ENCODE peak calls at places on chromosomes 16 and 17, in four cellular contexts. One of them, this sample, is unnamed.

GRCh38 chr17:2374549-2375285 is 26.1 kb downstream of the MNT start:
- DNase-seq in activated gamma-delta T cell treated with anti-CD3 and anti-CD28 coated beads, Interleukin-2, amount 50 U/mL, for 16 hours: no peak
- DNase-seq in activated CD8-positive, alpha-beta memory T cell treated with anti-CD3 and anti-CD28 coated beads for 4 hours: no peak
- DNase-seq in BE2C: no peak
- DNase-seq in this sample: no peak

GRCh38 chr16:51971184-51971583 is 575.8 kb downstream of the TOX3 start:
- DNase-seq in activated gamma-delta T cell treated with anti-CD3 and anti-CD28 coated beads, Interleukin-2, amount 50 U/mL, for 16 hours: no peak
- DNase-seq in activated CD8-positive, alpha-beta memory T cell treated with anti-CD3 and anti-CD28 coated beads for 4 hours: no peak
- DNase-seq in BE2C: peak; percentile 65
- DNase-seq in this sample: no peak

GRCh38 chr17:39996789-39997188 is 16.2 kb downstream of the PSMD3 start:
- DNase-seq in activated gamma-delta T cell treated with anti-CD3 and anti-CD28 coated beads, Interleukin-2, amount 50 U/mL, for 16 hours: no peak
- DNase-seq in activated CD8-positive, alpha-beta memory T cell treated with anti-CD3 and anti-CD28 coated beads for 4 hours: no peak
- DNase-seq in BE2C: no peak
- DNase-seq in this sample: no peak

GRCh38 chr16:56910654-56911539 is 21.0 kb upstream of the HERPUD1 start:
- DNase-seq in activated gamma-delta T cell treated with anti-CD3 and anti-CD28 coated beads, Interleukin-2, amount 50 U/mL, for 16 hours: no peak
- DNase-seq in activated CD8-positive, alpha-beta memory T cell treated with anti-CD3 and anti-CD28 coated beads for 4 hours: no peak
- DNase-seq in BE2C: no peak
- DNase-seq in this sample: no peak

GRCh38 chr16:4261557-4262172 is 11.2 kb downstream of the TFAP4 start:
- DNase-seq in activated gamma-delta T cell treated with anti-CD3 and anti-CD28 coated beads, Interleukin-2, amount 50 U/mL, for 16 hours: no peak
- DNase-seq in activated CD8-positive, alpha-beta memory T cell treated with anti-CD3 and anti-CD28 coated beads for 4 hours: no peak
- DNase-seq in BE2C: peak; percentile 83
- DNase-seq in this sample: no peak

GRCh38 chr16:4994719-4995434 is 36.7 kb downstream of the SEC14L5 start:
- DNase-seq in activated gamma-delta T cell treated with anti-CD3 and anti-CD28 coated beads, Interleukin-2, amount 50 U/mL, for 16 hours: no peak
- DNase-seq in activated CD8-positive, alpha-beta memory T cell treated with anti-CD3 and anti-CD28 coated beads for 4 hours: no peak
- DNase-seq in BE2C: no peak
- DNase-seq in this sample: no peak

GRCh38 chr16:70380205-70380918 is 33.7 kb downstream of the DDX19A start:
- DNase-seq in activated gamma-delta T cell treated with anti-CD3 and anti-CD28 coated beads, Interleukin-2, amount 50 U/mL, for 16 hours: peak; percentile 61
- DNase-seq in activated CD8-positive, alpha-beta memory T cell treated with anti-CD3 and anti-CD28 coated beads for 4 hours: peak; percentile 56
- DNase-seq in BE2C: peak; percentile 51
- DNase-seq in this sample: no peak

GRCh38 chr17:56812971-56813388 is 20.7 kb downstream of the C17orf67 start:
- DNase-seq in activated gamma-delta T cell treated with anti-CD3 and anti-CD28 coated beads, Interleukin-2, amount 50 U/mL, for 16 hours: no peak
- DNase-seq in activated CD8-positive, alpha-beta memory T cell treated with anti-CD3 and anti-CD28 coated beads for 4 hours: no peak
- DNase-seq in BE2C: peak; percentile 13
- DNase-seq in this sample: peak; percentile 26

GRCh38 chr17:16215965-16216316 is 607 bp upstream of the NCOR1 start:
- DNase-seq in activated gamma-delta T cell treated with anti-CD3 and anti-CD28 coated beads, Interleukin-2, amount 50 U/mL, for 16 hours: no peak
- DNase-seq in activated CD8-positive, alpha-beta memory T cell treated with anti-CD3 and anti-CD28 coated beads for 4 hours: no peak
- DNase-seq in BE2C: no peak
- DNase-seq in this sample: no peak

GRCh38 chr16:52099382-52099781 is 447.6 kb downstream of the TOX3 start:
- DNase-seq in activated gamma-delta T cell treated with anti-CD3 and anti-CD28 coated beads, Interleukin-2, amount 50 U/mL, for 16 hours: no peak
- DNase-seq in activated CD8-positive, alpha-beta memory T cell treated with anti-CD3 and anti-CD28 coated beads for 4 hours: no peak
- DNase-seq in BE2C: no peak
- DNase-seq in this sample: no peak

GRCh38 chr17:75370288-75370687 is 35.2 kb downstream of the GRB2 start:
- DNase-seq in activated gamma-delta T cell treated with anti-CD3 and anti-CD28 coated beads, Interleukin-2, amount 50 U/mL, for 16 hours: no peak
- DNase-seq in activated CD8-positive, alpha-beta memory T cell treated with anti-CD3 and anti-CD28 coated beads for 4 hours: no peak
- DNase-seq in BE2C: no peak
- DNase-seq in this sample: no peak

GRCh38 chr16:9119795-9120194 is 28.4 kb downstream of the HAPSTR1 start:
- DNase-seq in activated gamma-delta T cell treated with anti-CD3 and anti-CD28 coated beads, Interleukin-2, amount 50 U/mL, for 16 hours: no peak
- DNase-seq in activated CD8-positive, alpha-beta memory T cell treated with anti-CD3 and anti-CD28 coated beads for 4 hours: no peak
- DNase-seq in BE2C: no peak
- DNase-seq in this sample: no peak

GRCh38 chr16:49194499-49195260 is 87.0 kb downstream of the CBLN1 start:
- DNase-seq in activated gamma-delta T cell treated with anti-CD3 and anti-CD28 coated beads, Interleukin-2, amount 50 U/mL, for 16 hours: no peak
- DNase-seq in activated CD8-positive, alpha-beta memory T cell treated with anti-CD3 and anti-CD28 coated beads for 4 hours: no peak
- DNase-seq in BE2C: no peak
- DNase-seq in this sample: no peak

GRCh38 chr16:4883501-4883900 is 36.2 kb downstream of the UBN1 start:
- DNase-seq in activated gamma-delta T cell treated with anti-CD3 and anti-CD28 coated beads, Interleukin-2, amount 50 U/mL, for 16 hours: no peak
- DNase-seq in activated CD8-positive, alpha-beta memory T cell treated with anti-CD3 and anti-CD28 coated beads for 4 hours: no peak
- DNase-seq in BE2C: no peak
- DNase-seq in this sample: no peak

GRCh38 chr17:35731932-35732805 is 730 bp downstream of the RASL10B start:
- DNase-seq in activated gamma-delta T cell treated with anti-CD3 and anti-CD28 coated beads, Interleukin-2, amount 50 U/mL, for 16 hours: no peak
- DNase-seq in activated CD8-positive, alpha-beta memory T cell treated with anti-CD3 and anti-CD28 coated beads for 4 hours: no peak
- DNase-seq in BE2C: peak; percentile 45
- DNase-seq in this sample: no peak

GRCh38 chr16:88370365-88370764 is 12.4 kb upstream of the ZNF469 start:
- DNase-seq in activated gamma-delta T cell treated with anti-CD3 and anti-CD28 coated beads, Interleukin-2, amount 50 U/mL, for 16 hours: no peak
- DNase-seq in activated CD8-positive, alpha-beta memory T cell treated with anti-CD3 and anti-CD28 coated beads for 4 hours: no peak
- DNase-seq in BE2C: no peak
- DNase-seq in this sample: no peak

GRCh38 chr17:77425791-77426641 is 285.2 kb downstream of the SEC14L1 start:
- DNase-seq in activated gamma-delta T cell treated with anti-CD3 and anti-CD28 coated beads, Interleukin-2, amount 50 U/mL, for 16 hours: peak; percentile 63
- DNase-seq in activated CD8-positive, alpha-beta memory T cell treated with anti-CD3 and anti-CD28 coated beads for 4 hours: peak; percentile 65
- DNase-seq in BE2C: peak; percentile 85
- DNase-seq in this sample: no peak

GRCh38 chr17:81701288-81702071 is 1.7 kb upstream of the MRPL12 start:
- DNase-seq in activated gamma-delta T cell treated with anti-CD3 and anti-CD28 coated beads, Interleukin-2, amount 50 U/mL, for 16 hours: no peak
- DNase-seq in activated CD8-positive, alpha-beta memory T cell treated with anti-CD3 and anti-CD28 coated beads for 4 hours: no peak
- DNase-seq in BE2C: no peak
- DNase-seq in this sample: no peak

GRCh38 chr16:70563571-70563970 is 40.0 kb downstream of the SF3B3 start:
- DNase-seq in activated gamma-delta T cell treated with anti-CD3 and anti-CD28 coated beads, Interleukin-2, amount 50 U/mL, for 16 hours: no peak
- DNase-seq in activated CD8-positive, alpha-beta memory T cell treated with anti-CD3 and anti-CD28 coated beads for 4 hours: no peak
- DNase-seq in BE2C: no peak
- DNase-seq in this sample: no peak

GRCh38 chr16:58464047-58464915 is 35.7 kb upstream of the NDRG4 start:
- DNase-seq in activated gamma-delta T cell treated with anti-CD3 and anti-CD28 coated beads, Interleukin-2, amount 50 U/mL, for 16 hours: no peak
- DNase-seq in activated CD8-positive, alpha-beta memory T cell treated with anti-CD3 and anti-CD28 coated beads for 4 hours: no peak
- DNase-seq in BE2C: peak; percentile 37
- DNase-seq in this sample: no peak

GRCh38 chr17:27956601-27957445 is 63.7 kb upstream of the LYRM9 start:
- DNase-seq in activated gamma-delta T cell treated with anti-CD3 and anti-CD28 coated beads, Interleukin-2, amount 50 U/mL, for 16 hours: no peak
- DNase-seq in activated CD8-positive, alpha-beta memory T cell treated with anti-CD3 and anti-CD28 coated beads for 4 hours: no peak
- DNase-seq in BE2C: peak; percentile 3
- DNase-seq in this sample: no peak

GRCh38 chr17:8681175-8681949 is 50.8 kb upstream of the MYH10 start:
- DNase-seq in activated gamma-delta T cell treated with anti-CD3 and anti-CD28 coated beads, Interleukin-2, amount 50 U/mL, for 16 hours: no peak
- DNase-seq in activated CD8-positive, alpha-beta memory T cell treated with anti-CD3 and anti-CD28 coated beads for 4 hours: no peak
- DNase-seq in BE2C: peak; percentile 30
- DNase-seq in this sample: no peak

GRCh38 chr17:917391-917811 is 62.2 kb downstream of the NXN start:
- DNase-seq in activated gamma-delta T cell treated with anti-CD3 and anti-CD28 coated beads, Interleukin-2, amount 50 U/mL, for 16 hours: no peak
- DNase-seq in activated CD8-positive, alpha-beta memory T cell treated with anti-CD3 and anti-CD28 coated beads for 4 hours: no peak
- DNase-seq in BE2C: no peak
- DNase-seq in this sample: no peak

GRCh38 chr17:44331249-44331760 is 6.7 kb upstream of the SLC25A39 start:
- DNase-seq in activated gamma-delta T cell treated with anti-CD3 and anti-CD28 coated beads, Interleukin-2, amount 50 U/mL, for 16 hours: peak; percentile 62
- DNase-seq in activated CD8-positive, alpha-beta memory T cell treated with anti-CD3 and anti-CD28 coated beads for 4 hours: peak; percentile 58
- DNase-seq in BE2C: peak; percentile 81
- DNase-seq in this sample: peak; percentile 66

GRCh38 chr17:16456770-16457316 is 35.1 kb downstream of the LRRC75A start:
- DNase-seq in activated gamma-delta T cell treated with anti-CD3 and anti-CD28 coated beads, Interleukin-2, amount 50 U/mL, for 16 hours: no peak
- DNase-seq in activated CD8-positive, alpha-beta memory T cell treated with anti-CD3 and anti-CD28 coated beads for 4 hours: no peak
- DNase-seq in BE2C: peak; percentile 27
- DNase-seq in this sample: no peak

GRCh38 chr17:50322271-50322670 is 23.7 kb upstream of the XYLT2 start:
- DNase-seq in activated gamma-delta T cell treated with anti-CD3 and anti-CD28 coated beads, Interleukin-2, amount 50 U/mL, for 16 hours: no peak
- DNase-seq in activated CD8-positive, alpha-beta memory T cell treated with anti-CD3 and anti-CD28 coated beads for 4 hours: no peak
- DNase-seq in BE2C: no peak
- DNase-seq in this sample: no peak

GRCh38 chr16:12245088-12245922 is 268.8 kb downstream of the SNX29 start:
- DNase-seq in activated gamma-delta T cell treated with anti-CD3 and anti-CD28 coated beads, Interleukin-2, amount 50 U/mL, for 16 hours: no peak
- DNase-seq in activated CD8-positive, alpha-beta memory T cell treated with anti-CD3 and anti-CD28 coated beads for 4 hours: no peak
- DNase-seq in BE2C: no peak
- DNase-seq in this sample: peak; percentile 51

GRCh38 chr17:46772013-46772878 is 46.2 kb downstream of the WNT3 start:
- DNase-seq in activated gamma-delta T cell treated with anti-CD3 and anti-CD28 coated beads, Interleukin-2, amount 50 U/mL, for 16 hours: no peak
- DNase-seq in activated CD8-positive, alpha-beta memory T cell treated with anti-CD3 and anti-CD28 coated beads for 4 hours: no peak
- DNase-seq in BE2C: no peak
- DNase-seq in this sample: no peak

GRCh38 chr17:39001703-39002637 is 34.8 kb upstream of the FBXO47 start:
- DNase-seq in activated gamma-delta T cell treated with anti-CD3 and anti-CD28 coated beads, Interleukin-2, amount 50 U/mL, for 16 hours: no peak
- DNase-seq in activated CD8-positive, alpha-beta memory T cell treated with anti-CD3 and anti-CD28 coated beads for 4 hours: no peak
- DNase-seq in BE2C: no peak
- DNase-seq in this sample: no peak

GRCh38 chr17:80758793-80759673 is 214.4 kb downstream of the RPTOR start:
- DNase-seq in activated gamma-delta T cell treated with anti-CD3 and anti-CD28 coated beads, Interleukin-2, amount 50 U/mL, for 16 hours: no peak
- DNase-seq in activated CD8-positive, alpha-beta memory T cell treated with anti-CD3 and anti-CD28 coated beads for 4 hours: no peak
- DNase-seq in BE2C: no peak
- DNase-seq in this sample: no peak

GRCh38 chr17:784143-784542 is 2.0 kb downstream of the MRM3 start:
- DNase-seq in activated gamma-delta T cell treated with anti-CD3 and anti-CD28 coated beads, Interleukin-2, amount 50 U/mL, for 16 hours: no peak
- DNase-seq in activated CD8-positive, alpha-beta memory T cell treated with anti-CD3 and anti-CD28 coated beads for 4 hours: no peak
- DNase-seq in BE2C: no peak
- DNase-seq in this sample: no peak